ENCODE peak calls at places on chromosomes 12 and 14, in eight cellular contexts. B is mammary epithelial cell, I is IMR-90, V is neuronal stem cell, H is neural progenitor cell, M is H9, F is OCI-LY7, N is HCT116. Q is an unnamed sample.

GRCh38 chr14:59303216-59303615 is 114.7 kb downstream of the DAAM1 start:
- DNase-seq in B (peak), I (no peak), V (no peak), H (no peak), M (no peak), F (no peak), N (no peak), Q (peak)

GRCh38 chr12:117038919-117039318 is 60.3 kb downstream of the TESC start:
- DNase-seq in B (no peak), I (no peak), V (no peak), H (no peak), M (no peak), F (no peak), N (no peak), Q (no peak)

GRCh38 chr12:100243137-100243536 is 23.7 kb downstream of the DEPDC4 start:
- DNase-seq in B (no peak), I (no peak), V (no peak), H (no peak), M (no peak), F (no peak), N (no peak), Q (no peak)

GRCh38 chr12:104354868-104355570 is 51.5 kb downstream of the EID3 start:
- DNase-seq in B (no peak), I (no peak), V (no peak), H (no peak), M (peak), F (no peak), N (no peak), Q (no peak)

GRCh38 chr14:85333313-85333712 is 196.6 kb upstream of the FLRT2 start:
- DNase-seq in B (peak), I (peak), V (no peak), H (no peak), M (no peak), F (no peak), N (no peak), Q (no peak)

GRCh38 chr12:41661141-41661540 is 473.0 kb downstream of the PDZRN4 start:
- DNase-seq in B (peak), I (no peak), V (no peak), H (no peak), M (no peak), F (no peak), N (no peak), Q (no peak)

GRCh38 chr12:123931686-123932321 is 40.8 kb downstream of the CCDC92 start:
- DNase-seq in B (no peak), I (no peak), V (no peak), H (no peak), M (no peak), F (no peak), N (no peak), Q (no peak)

GRCh38 chr12:9760699-9761406 is at the start of gene CD69:
- DNase-seq in B (peak), I (no peak), V (no peak), H (peak), M (no peak), F (peak), N (no peak), Q (peak)

GRCh38 chr12:85156569-85156968 is 120.4 kb downstream of the LRRIQ1 start:
- DNase-seq in B (no peak), I (no peak), V (no peak), H (no peak), M (no peak), F (no peak), N (no peak), Q (no peak)

GRCh38 chr14:50335989-50336391 is 23.9 kb downstream of the DMAC2L start:
- DNase-seq in B (no peak), I (peak), V (no peak), H (peak), M (no peak), F (no peak), N (no peak), Q (no peak)

GRCh38 chr12:100481021-100481420 is 7.4 kb downstream of the NR1H4 start:
- DNase-seq in B (no peak), I (no peak), V (no peak), H (no peak), M (no peak), F (no peak), N (no peak), Q (peak)

GRCh38 chr14:23301969-23302289 is 730 bp downstream of the PPP1R3E start:
- DNase-seq in B (no peak), I (no peak), V (no peak), H (no peak), M (no peak), F (no peak), N (no peak), Q (no peak)

GRCh38 chr12:92275443-92276154 is 130.0 kb upstream of the BTG1 start:
- DNase-seq in B (no peak), I (no peak), V (no peak), H (no peak), M (no peak), F (no peak), N (no peak), Q (no peak)

GRCh38 chr12:75042125-75042524 is 167.5 kb downstream of the KCNC2 start:
- DNase-seq in B (no peak), I (no peak), V (no peak), H (no peak), M (no peak), F (no peak), N (no peak), Q (no peak)

GRCh38 chr14:100115726-100116125 is 43.7 kb downstream of the DEGS2 start:
- DNase-seq in B (no peak), I (no peak), V (no peak), H (no peak), M (no peak), F (no peak), N (no peak), Q (no peak)

GRCh38 chr12:86683568-86683991 is 427.4 kb upstream of the MGAT4C start:
- DNase-seq in B (no peak), I (peak), V (no peak), H (no peak), M (no peak), F (no peak), N (no peak), Q (no peak)

GRCh38 chr14:104283197-104284106 is 145.1 kb downstream of the KIF26A start:
- DNase-seq in B (no peak), I (no peak), V (no peak), H (peak), M (peak), F (no peak), N (no peak), Q (no peak)

DNA sequence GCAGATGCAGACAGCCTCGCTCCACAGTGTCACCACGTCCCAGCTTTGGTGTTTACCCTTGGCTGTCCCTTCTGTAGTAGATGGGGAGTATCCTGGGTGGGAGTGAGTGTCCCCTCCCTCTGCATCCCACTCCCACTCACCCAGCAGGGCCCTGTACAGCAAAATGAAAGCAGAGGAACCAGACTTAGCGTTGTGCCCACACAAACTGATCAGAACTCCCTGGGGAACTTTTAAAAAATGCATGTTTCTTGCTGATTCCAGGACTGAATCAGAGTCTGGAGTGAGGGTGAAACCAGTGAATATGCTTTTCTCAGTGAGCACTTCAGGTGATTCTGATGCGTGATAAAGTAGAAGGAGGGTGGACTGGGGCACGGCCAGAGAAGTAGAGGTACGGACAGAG is 2.9 kb downstream of the ACVRL1 start:
- DNase-seq in B (no peak), I (no peak), V (no peak), H (no peak), M (no peak), F (no peak), N (no peak), Q (no peak)
- H3K4me2 ChIP-seq in B (no peak), I (peak), V (no peak), H (no peak), M (no peak), F (no peak), N (no peak), Q (no peak)

GRCh38 chr14:92753250-92753649 is 4.8 kb upstream of the LGMN start:
- DNase-seq in B (no peak), I (no peak), V (no peak), H (no peak), M (no peak), F (no peak), N (no peak), Q (no peak)

GRCh38 chr14:92744198-92744597 is 4.2 kb downstream of the LGMN start:
- DNase-seq in B (no peak), I (no peak), V (no peak), H (no peak), M (no peak), F (no peak), N (no peak), Q (no peak)

GRCh38 chr14:92747701-92748258 is 647 bp downstream of the LGMN start:
- DNase-seq in B (no peak), I (no peak), V (no peak), H (peak), M (no peak), F (peak), N (no peak), Q (peak)

GRCh38 chr14:92751819-92752218 is 3.4 kb upstream of the LGMN start:
- DNase-seq in B (no peak), I (no peak), V (no peak), H (peak), M (no peak), F (no peak), N (no peak), Q (no peak)

GRCh38 chr14:92748259-92749016 is at the start of gene LGMN:
- DNase-seq in B (peak), I (peak), V (peak), H (peak), M (peak), F (peak), N (peak), Q (peak)
- H3K4me2 ChIP-seq in B (peak), I (peak), V (peak), H (peak), M (peak), F (peak), N (peak), Q (peak)

GRCh38 chr14:35254736-35255135 is 37.4 kb upstream of the PSMA6 start:
- DNase-seq in B (peak), I (no peak), V (no peak), H (no peak), M (no peak), F (no peak), N (no peak), Q (no peak)

GRCh38 chr14:35258420-35258819 is 33.8 kb upstream of the PSMA6 start:
- DNase-seq in B (no peak), I (no peak), V (no peak), H (no peak), M (no peak), F (no peak), N (no peak), Q (no peak)

GRCh38 chr14:35252485-35252884 is 39.7 kb upstream of the PSMA6 start:
- DNase-seq in B (no peak), I (no peak), V (no peak), H (no peak), M (no peak), F (no peak), N (no peak), Q (no peak)

GRCh38 chr14:35261774-35262173 is 30.4 kb upstream of the PSMA6 start:
- DNase-seq in B (no peak), I (peak), V (no peak), H (no peak), M (no peak), F (peak), N (no peak), Q (no peak)

DNA sequence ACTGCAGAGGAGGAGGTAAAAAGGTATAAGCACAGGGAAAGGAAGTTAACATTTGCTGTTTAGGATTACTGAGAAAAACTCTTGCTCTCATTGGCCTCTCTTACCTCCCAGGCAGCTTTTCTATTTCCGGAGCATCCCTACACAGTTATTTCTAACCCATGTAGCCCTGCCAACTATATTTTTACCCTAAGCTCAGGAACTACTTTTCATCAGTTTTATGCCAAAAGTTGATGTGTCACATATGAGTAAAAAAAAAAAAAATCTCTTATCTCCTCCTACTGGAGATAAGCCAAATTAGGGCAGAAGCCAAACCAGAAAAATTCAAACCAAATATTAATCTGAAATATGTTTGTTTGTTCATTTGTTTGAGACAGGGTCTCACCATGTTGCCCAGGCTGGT is 34.4 kb upstream of the PSMA6 start:
- DNase-seq in B (no peak), I (peak), V (no peak), H (no peak), M (no peak), F (no peak), N (no peak), Q (no peak)
- H3K4me2 ChIP-seq in B (no peak), I (no peak), V (no peak), H (no peak), M (no peak), F (no peak), N (no peak), Q (no peak)

GRCh38 chr12:122012184-122012583 is 9.5 kb upstream of the BCL7A start:
- DNase-seq in B (no peak), I (no peak), V (no peak), H (no peak), M (no peak), F (no peak), N (no peak), Q (no peak)

GRCh38 chr12:122018457-122018856 is 3.2 kb upstream of the BCL7A start:
- DNase-seq in B (no peak), I (no peak), V (no peak), H (no peak), M (no peak), F (peak), N (no peak), Q (no peak)

GRCh38 chr12:122013136-122013535 is 8.5 kb upstream of the BCL7A start:
- DNase-seq in B (no peak), I (no peak), V (no peak), H (no peak), M (no peak), F (no peak), N (no peak), Q (no peak)

GRCh38 chr12:122013792-122014590 is 7.7 kb upstream of the BCL7A start:
- DNase-seq in B (no peak), I (no peak), V (no peak), H (no peak), M (no peak), F (peak), N (no peak), Q (no peak)

GRCh38 chr12:122014781-122015180 is 6.9 kb upstream of the BCL7A start:
- DNase-seq in B (no peak), I (no peak), V (no peak), H (no peak), M (no peak), F (no peak), N (no peak), Q (no peak)
- H3K4me2 ChIP-seq in B (no peak), I (no peak), V (no peak), H (no peak), M (no peak), F (peak), N (no peak), Q (no peak)

GRCh38 chr12:106070147-106070546 is 68.6 kb downstream of the NUAK1 start:
- DNase-seq in B (no peak), I (no peak), V (no peak), H (no peak), M (no peak), F (no peak), N (no peak), Q (no peak)

GRCh38 chr12:106066726-106067325 is 71.9 kb downstream of the NUAK1 start:
- DNase-seq in B (no peak), I (no peak), V (no peak), H (no peak), M (no peak), F (no peak), N (no peak), Q (no peak)

GRCh38 chr12:106066051-106066705 is 72.6 kb downstream of the NUAK1 start:
- DNase-seq in B (no peak), I (peak), V (no peak), H (no peak), M (no peak), F (no peak), N (no peak), Q (no peak)

GRCh38 chr12:106067606-106068205 is 71.0 kb downstream of the NUAK1 start:
- DNase-seq in B (no peak), I (no peak), V (no peak), H (no peak), M (no peak), F (no peak), N (no peak), Q (no peak)

GRCh38 chr12:106068296-106068695 is 70.5 kb downstream of the NUAK1 start:
- DNase-seq in B (no peak), I (no peak), V (no peak), H (no peak), M (no peak), F (no peak), N (no peak), Q (no peak)
- H3K4me2 ChIP-seq in B (no peak), I (no peak), V (no peak), H (no peak), M (no peak), F (no peak), N (no peak), Q (no peak)

DNA sequence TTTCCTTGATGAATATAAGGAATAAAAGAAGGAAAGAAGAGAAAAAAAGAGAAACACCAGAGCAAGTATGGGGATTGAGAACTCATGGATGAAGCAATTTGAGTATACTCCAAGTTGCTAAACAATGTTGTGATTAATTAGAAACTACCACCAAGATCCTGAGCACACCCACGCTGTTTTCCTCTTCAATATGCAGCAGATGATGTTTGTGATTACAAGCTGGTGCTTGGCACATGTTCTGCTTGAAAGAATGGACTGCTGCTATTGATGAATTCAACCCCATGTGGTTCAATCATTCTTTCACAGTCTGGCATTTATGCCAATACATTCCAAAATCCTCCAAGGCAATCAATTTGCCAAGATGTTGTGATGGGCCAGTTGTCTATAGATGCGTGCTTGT is 146.9 kb downstream of the SLC2A13 start:
- DNase-seq in B (no peak), I (no peak), V (no peak), H (no peak), M (no peak), F (no peak), N (no peak), Q (no peak)
- H3K4me2 ChIP-seq in B (no peak), I (no peak), V (no peak), H (no peak), M (no peak), F (no peak), N (no peak), Q (no peak)

Q was measured in trophoblast cell.